ENCODE peak calls at places on chromosomes 1 and 21, in ten cellular contexts. H is mesendoderm; T is PC-3; Z is CD8-positive, alpha-beta memory T cell; B is cardiac muscle cell; P is CD8-positive, alpha-beta T cell; W is neuronal stem cell; Q is kidney; F is uterus; J is upper lobe of right lung. K is an unnamed sample.
A peak's percentile ranks its signal among the peaks of the same experiment; 100 is the strongest.

GRCh38 chr1:53712276-53712675 is 26.7 kb downstream of the GLIS1 start:
- DNase-seq in W (no peak), F (no peak), Z (no peak), B (no peak), Q (no peak), T (peak; percentile 58), H (no peak), J (no peak), P (no peak), K (no peak)

GRCh38 chr1:182731852-182732575 is 47.6 kb upstream of the RGS8 start:
- DNase-seq in Z (no peak), P (no peak), B (no peak), Q (no peak), T (peak; percentile 19), F (no peak), J (no peak), H (no peak), W (no peak), K (no peak)

GRCh38 chr21:25412090-25412489 is 195.2 kb downstream of the MRPL39 start:
- DNase-seq in H (no peak), J (no peak), Q (no peak), P (no peak), F (no peak), B (no peak), W (no peak), Z (no peak), T (no peak), K (no peak)

GRCh38 chr1:76291186-76291585 is 216.6 kb downstream of the ST6GALNAC3 start:
- DNase-seq in B (no peak), Z (no peak), T (no peak), H (no peak), F (no peak), J (no peak), P (no peak), Q (no peak), W (no peak), K (no peak)

GRCh38 chr1:91283421-91283726 is 121.3 kb downstream of the HFM1 start:
- DNase-seq in W (no peak), Z (no peak), B (no peak), P (no peak), T (no peak), H (peak; percentile 16), F (no peak), J (no peak), Q (no peak), K (no peak)

GRCh38 chr1:63624911-63625310 is 31.7 kb downstream of the PGM1 start:
- DNase-seq in J (no peak), T (peak; percentile 16), P (no peak), W (no peak), H (no peak), Q (no peak), B (no peak), F (no peak), Z (no peak), K (no peak)

GRCh38 chr1:234111458-234112142 is 207.1 kb downstream of the SLC35F3 start:
- DNase-seq in W (peak; percentile 41), B (peak; percentile 83), J (peak; percentile 68), H (peak; percentile 92), Q (peak; percentile 70), T (peak; percentile 60), F (no peak), Z (no peak), P (no peak), K (no peak)

GRCh38 chr1:168714012-168714411 is 15.0 kb downstream of the DPT start:
- DNase-seq in P (no peak), B (no peak), J (no peak), Q (no peak), W (no peak), F (no peak), Z (no peak), T (peak; percentile 74), H (no peak), K (no peak)

GRCh38 chr1:85330206-85330605 is 53.8 kb upstream of the BCL10 start:
- DNase-seq in P (no peak), H (peak; percentile 86), B (no peak), Z (no peak), W (no peak), Q (no peak), J (no peak), F (no peak), T (peak; percentile 74), K (no peak)

GRCh38 chr1:227777646-227778045 is 37.8 kb upstream of the PRSS38 start:
- DNase-seq in W (no peak), B (no peak), P (no peak), F (peak; percentile 11), Q (peak; percentile 21), T (no peak), Z (no peak), J (peak; percentile 11), H (no peak), K (no peak)

GRCh38 chr1:171655215-171656116 is 3.0 kb upstream of the MYOC start:
- DNase-seq in F (peak; percentile 75), Q (peak; percentile 90), W (no peak), H (peak; percentile 86), J (no peak), P (peak; percentile 33), B (peak; percentile 86), T (peak; percentile 48), Z (peak; percentile 30), K (no peak)

GRCh38 chr21:15874610-15875009 is 144.8 kb downstream of the USP25 start:
- DNase-seq in Q (no peak), J (no peak), T (peak; percentile 62), P (no peak), Z (no peak), H (no peak), B (no peak), F (no peak), W (no peak), K (no peak)

GRCh38 chr1:71072273-71072672 is 8.6 kb downstream of the ZRANB2 start:
- DNase-seq in T (no peak), P (no peak), H (no peak), B (no peak), F (no peak), Z (no peak), Q (no peak), J (no peak), W (no peak), K (no peak)

GRCh38 chr1:233639611-233640010 is 25.7 kb downstream of the KCNK1 start:
- DNase-seq in Q (no peak), H (no peak), J (no peak), T (peak; percentile 27), P (no peak), W (no peak), Z (no peak), F (no peak), B (no peak), K (no peak)

GRCh38 chr21:26888256-26888655 is 43.0 kb upstream of the ADAMTS1 start:
- DNase-seq in Q (no peak), J (no peak), T (no peak), H (no peak), W (no peak), Z (no peak), F (no peak), P (no peak), B (no peak), K (no peak)

GRCh38 chr1:24316659-24317058 is 2.5 kb upstream of the GRHL3 start:
- DNase-seq in Q (no peak), Z (no peak), B (no peak), P (no peak), T (no peak), W (no peak), H (no peak), J (no peak), F (no peak), K (no peak)

GRCh38 chr1:24317081-24317480 is 2.1 kb upstream of the GRHL3 start:
- DNase-seq in H (no peak), J (no peak), B (no peak), F (no peak), Z (no peak), Q (no peak), W (no peak), T (peak; percentile 88), P (no peak), K (no peak)

GRCh38 chr1:24318988-24319863 is at the start of gene GRHL3:
- DNase-seq in J (peak; percentile 67), F (no peak), H (peak; percentile 89), B (peak; percentile 27), P (no peak), W (no peak), Z (no peak), Q (peak; percentile 81), T (peak; percentile 75), K (no peak)

GRCh38 chr1:24319962-24320361 is 805 bp downstream of the GRHL3 start:
- DNase-seq in F (no peak), P (no peak), J (no peak), Z (no peak), Q (no peak), T (no peak), W (no peak), H (no peak), B (no peak), K (no peak)

GRCh38 chr1:24318238-24318987 is 744 bp upstream of the GRHL3 start:
- DNase-seq in P (no peak), J (no peak), Z (no peak), F (no peak), Q (no peak), T (no peak), H (no peak), W (no peak), B (no peak), K (no peak)
- H3K27ac ChIP-seq in P (no peak overlapping the region), J (no peak overlapping the region), Z (no peak overlapping the region), F (no peak overlapping the region), Q (no peak overlapping the region), T (no peak overlapping the region), H (no peak overlapping the region), W (no peak overlapping the region), B (no peak overlapping the region), K (no peak overlapping the region)

GRCh38 chr1:214551052-214551435 is 358 bp downstream of the PTPN14 start:
- DNase-seq in B (peak; percentile 55), W (peak; percentile 44), Z (no peak), J (peak; percentile 75), Q (peak; percentile 88), H (no peak), T (no peak), F (no peak), P (no peak), K (no peak)
- H3K27ac ChIP-seq in B (peak overlapping the region; percentile 99), W (peak overlapping the region; percentile 94), Z (no peak overlapping the region), J (peak overlapping the region; percentile 94), Q (peak overlapping the region; percentile 99), H (peak overlapping the region; percentile 99), T (peak overlapping the region; percentile 95), F (peak overlapping the region; percentile 98), P (no peak overlapping the region), K (peak overlapping the region; percentile 89)

GRCh38 chr1:162973381-162973795 is 95.8 kb upstream of the RGS4 start:
- DNase-seq in H (no peak), W (no peak), J (no peak), F (no peak), B (no peak), T (peak; percentile 56), P (no peak), Z (no peak), Q (no peak), K (no peak)
- H3K27ac ChIP-seq in H (no peak overlapping the region), W (no peak overlapping the region), J (no peak overlapping the region), F (no peak overlapping the region), B (no peak overlapping the region), T (peak overlapping the region; percentile 13), P (no peak overlapping the region), Z (no peak overlapping the region), Q (no peak overlapping the region), K (no peak overlapping the region)

DNA sequence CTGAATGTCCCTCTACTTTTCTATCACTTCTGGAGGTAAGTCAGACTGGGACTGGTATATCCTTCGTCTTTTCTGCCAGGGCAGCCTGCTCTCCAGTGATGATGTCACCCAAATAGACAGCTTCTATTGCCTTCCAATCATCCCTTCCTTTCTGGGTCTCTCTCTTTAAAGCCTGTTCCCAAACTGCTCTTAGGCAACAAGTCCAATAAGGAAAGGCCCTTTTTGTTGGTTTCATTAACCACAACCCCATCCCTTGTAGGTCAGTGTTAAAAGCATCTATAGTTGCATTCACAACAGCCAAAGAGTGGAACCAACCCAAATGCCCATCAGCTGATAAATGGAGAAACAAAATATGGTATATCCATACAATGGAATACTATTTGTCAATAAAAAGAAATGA is 114.4 kb downstream of the CNIH3 start:
- DNase-seq in B (no peak), F (no peak), T (no peak), W (no peak), H (no peak), Q (no peak), Z (no peak), P (no peak), J (no peak), K (no peak)
- H3K27ac ChIP-seq in B (no peak overlapping the region), F (no peak overlapping the region), T (no peak overlapping the region), W (no peak overlapping the region), H (no peak overlapping the region), Q (no peak overlapping the region), Z (no peak overlapping the region), P (no peak overlapping the region), J (no peak overlapping the region), K (no peak overlapping the region)

K was measured in dorsolateral prefrontal cortex.